ENCODE peak calls at places on chromosomes 1 and 21, in four cellular contexts. S is sigmoid colon, I is uterus, F is astrocyte. Z is an unnamed sample.

GRCh38 chr1:218426343-218426657 is 81.2 kb downstream of the TGFB2 start:
- DNase-seq in I (peak; percentile 30), S (peak; percentile 73), F (peak; percentile 56), Z (no peak)

GRCh38 chr1:204074274-204075115 is 1.6 kb downstream of the SOX13 start:
- DNase-seq in I (peak; percentile 89), S (peak; percentile 90), F (peak; percentile 55), Z (no peak)

GRCh38 chr21:16309250-16309971 is 579.6 kb downstream of the USP25 start:
- DNase-seq in I (no peak), S (no peak), F (peak; percentile 81), Z (no peak)

GRCh38 chr1:69284508-69284907 is 283.2 kb upstream of the LRRC7 start:
- DNase-seq in I (no peak), F (no peak), S (no peak), Z (no peak)

GRCh38 chr1:2288308-2288707 is 60.2 kb downstream of the SKI start:
- DNase-seq in I (no peak), S (no peak), F (no peak), Z (no peak)

GRCh38 chr1:27575861-27576331 is 28.0 kb downstream of the AHDC1 start:
- DNase-seq in I (peak; percentile 78), F (no peak), S (peak; percentile 93), Z (no peak)

GRCh38 chr1:92329356-92330129 is 30.7 kb downstream of the RPAP2 start:
- DNase-seq in F (peak; percentile 88), S (no peak), I (no peak), Z (no peak)

GRCh38 chr1:30665216-30665615 is 58.2 kb downstream of the MATN1 start:
- DNase-seq in I (no peak), S (no peak), F (no peak), Z (no peak)

GRCh38 chr1:234108921-234109320 is 204.4 kb downstream of the SLC35F3 start:
- DNase-seq in S (no peak), F (peak; percentile 50), I (no peak), Z (no peak)

GRCh38 chr1:241485554-241485992 is 34.0 kb downstream of the FH start:
- DNase-seq in S (no peak), I (no peak), F (no peak), Z (no peak)

DNA sequence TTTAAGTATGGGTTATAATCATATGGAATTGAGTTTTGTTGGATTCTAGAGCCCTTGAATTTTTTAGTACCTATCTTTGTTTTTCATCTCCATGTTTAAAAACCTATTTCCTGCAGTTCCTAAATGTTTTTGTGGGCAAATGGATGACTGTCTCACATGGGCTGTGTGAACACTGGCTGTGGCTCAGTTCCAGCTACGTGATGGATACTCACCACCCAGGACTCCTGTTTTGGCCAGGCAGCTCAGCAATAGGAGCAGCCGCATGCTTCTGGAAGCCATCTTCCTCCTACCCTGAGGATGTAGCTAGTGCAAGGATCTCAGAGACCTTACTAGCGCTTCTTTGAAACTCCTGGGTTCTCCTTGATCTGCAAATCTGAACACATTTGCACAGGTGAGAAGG is 2.8 kb downstream of the REG4 start:
- DNase-seq in I (no peak), S (no peak), F (peak; percentile 20), Z (no peak)
- H3K36me3 ChIP-seq in I (no peaks in the 10 kb centered on the region), S (no peaks in the 10 kb centered on the region), F (no peaks in the 10 kb centered on the region), Z (no peaks in the 10 kb centered on the region)

GRCh38 chr1:205733438-205734175 is 16.4 kb downstream of the NUCKS1 start:
- DNase-seq in F (no peak), I (no peak), S (no peak), Z (no peak)
- H3K36me3 ChIP-seq in F (peaks cover 13% of the 10 kb centered on the region), I (no peaks in the 10 kb centered on the region), S (no peaks in the 10 kb centered on the region), Z (no peaks in the 10 kb centered on the region)

DNA sequence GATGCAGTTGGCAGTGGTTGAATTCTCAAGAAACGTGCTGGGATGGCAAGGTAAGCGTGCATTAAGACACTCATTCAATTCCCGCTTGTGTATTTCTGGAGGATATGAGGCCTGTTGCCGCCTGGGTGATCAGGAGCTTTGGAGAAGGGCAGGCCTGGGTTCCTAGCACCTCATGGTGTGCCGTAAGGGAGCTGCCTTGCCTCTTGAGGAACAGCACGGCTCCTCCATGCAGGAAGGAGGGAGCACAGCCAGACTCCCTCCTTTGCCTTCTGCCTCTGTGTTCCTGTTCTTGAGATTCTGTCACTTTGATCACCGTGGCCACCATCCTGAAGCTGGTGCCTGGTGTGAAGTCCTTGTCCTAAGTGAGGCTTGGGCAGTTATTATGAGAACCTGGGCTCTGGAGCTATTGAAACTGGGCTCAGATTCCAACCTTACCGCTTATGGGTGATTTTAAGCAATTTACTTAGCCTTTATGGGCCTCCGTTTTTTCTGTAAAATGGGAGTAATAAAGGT is 18.3 kb downstream of the SLFNL1 start:
- DNase-seq in F (no peak), S (peak; percentile 64), I (no peak), Z (no peak)
- H3K36me3 ChIP-seq in F (peaks cover 80% of the 10 kb centered on the region), S (peaks cover 4% of the 10 kb centered on the region), I (no peaks in the 10 kb centered on the region), Z (peaks cover 39% of the 10 kb centered on the region)

GRCh38 chr1:214637722-214638473 is 34.9 kb downstream of the CENPF start:
- DNase-seq in I (no peak), F (peak; percentile 33), S (no peak), Z (no peak)
- H3K36me3 ChIP-seq in I (no peaks in the 10 kb centered on the region), F (peaks cover 28% of the 10 kb centered on the region), S (no peaks in the 10 kb centered on the region), Z (no peaks in the 10 kb centered on the region)

Z was measured in CD4-positive, alpha-beta memory T cell.